ENCODE peak calls at places on chromosomes 1 and 21, in ten cellular contexts. F is GM12892; W is T-cell; Q is effector memory CD8-positive, alpha-beta T cell; M is GM18507; Y is HS-27A; E is Caki2; V is iris pigment epithelial cell; U is CD8-positive, alpha-beta T cell; I is NCI-H69. S is an unnamed sample.

GRCh38 chr1:101073836-101074235 is 48.3 kb upstream of the DPH5 start:
- DNase-seq in F (no peak), W (no peak), Q (no peak), M (no peak), Y (no peak), E (no peak), V (no peak), U (no peak), I (peak), S (no peak)

GRCh38 chr1:204513117-204513716 is 3.0 kb upstream of the MDM4 start:
- DNase-seq in F (no peak), W (peak), Q (peak), M (no peak), Y (no peak), E (no peak), V (no peak), U (no peak), I (peak), S (peak)

GRCh38 chr1:201764166-201764565 is 64.8 kb upstream of the IPO9 start:
- DNase-seq in F (no peak), W (no peak), Q (no peak), M (no peak), Y (no peak), E (no peak), V (no peak), U (no peak), I (peak), S (no peak)

GRCh38 chr1:217089239-217090014 is 366.2 kb upstream of the ESRRG start:
- DNase-seq in F (no peak), W (no peak), Q (no peak), M (no peak), Y (no peak), E (peak), V (peak), U (no peak), I (peak), S (no peak)

GRCh38 chr1:246281639-246282038 is 225.4 kb downstream of the SMYD3 start:
- DNase-seq in F (no peak), W (no peak), Q (no peak), M (no peak), Y (no peak), E (no peak), V (no peak), U (no peak), I (peak), S (no peak)

GRCh38 chr1:40143891-40144575 is 17.2 kb upstream of the RLF start:
- DNase-seq in F (no peak), W (peak), Q (peak), M (no peak), Y (no peak), E (peak), V (peak), U (peak), I (peak), S (peak)

GRCh38 chr21:46116189-46116845 is 18.4 kb downstream of the COL6A2 start:
- DNase-seq in F (peak), W (no peak), Q (no peak), M (no peak), Y (no peak), E (no peak), V (no peak), U (no peak), I (no peak), S (no peak)

GRCh38 chr1:26717066-26717465 is 21.3 kb downstream of the ARID1A start:
- DNase-seq in F (no peak), W (no peak), Q (no peak), M (no peak), Y (no peak), E (no peak), V (no peak), U (no peak), I (no peak), S (no peak)

GRCh38 chr1:203547147-203547546 is 53.2 kb downstream of the OPTC start:
- DNase-seq in F (no peak), W (no peak), Q (no peak), M (no peak), Y (no peak), E (no peak), V (no peak), U (no peak), I (no peak), S (no peak)

GRCh38 chr1:32142446-32143301 is 34.8 kb downstream of the KPNA6 start:
- DNase-seq in F (no peak), W (no peak), Q (no peak), M (no peak), Y (no peak), E (peak), V (peak), U (no peak), I (peak), S (no peak)

GRCh38 chr1:41689596-41689995 is 205.1 kb upstream of the EDN2 start:
- DNase-seq in F (no peak), W (no peak), Q (no peak), M (no peak), Y (no peak), E (no peak), V (no peak), U (no peak), I (no peak), S (no peak)

GRCh38 chr1:151547119-151547899 is 7.2 kb downstream of the TUFT1 start:
- DNase-seq in F (no peak), W (no peak), Q (no peak), M (no peak), Y (peak), E (peak), V (peak), U (no peak), I (peak), S (no peak)

GRCh38 chr1:204409878-204410763 is 1.5 kb downstream of the PPP1R15B start:
- DNase-seq in F (no peak), W (no peak), Q (no peak), M (no peak), Y (no peak), E (no peak), V (no peak), U (no peak), I (peak), S (no peak)

GRCh38 chr1:172279951-172280350 is 140.5 kb upstream of the C1orf105 start:
- DNase-seq in F (no peak), W (no peak), Q (no peak), M (no peak), Y (no peak), E (no peak), V (peak), U (no peak), I (no peak), S (no peak)

GRCh38 chr1:87833158-87833557 is 504.5 kb downstream of the LMO4 start:
- DNase-seq in F (no peak), W (no peak), Q (no peak), M (no peak), Y (no peak), E (no peak), V (peak), U (no peak), I (no peak), S (no peak)

GRCh38 chr1:154998818-154999650 is 3.6 kb upstream of the ZBTB7B start:
- DNase-seq in F (peak), W (peak), Q (peak), M (no peak), Y (no peak), E (no peak), V (peak), U (peak), I (peak), S (no peak)

GRCh38 chr1:152111515-152111968 is 3.7 kb downstream of the TCHH start:
- DNase-seq in F (no peak), W (no peak), Q (no peak), M (no peak), Y (no peak), E (peak), V (peak), U (no peak), I (peak), S (peak)

GRCh38 chr1:38497921-38498320 is 361.7 kb downstream of the RRAGC start:
- DNase-seq in F (no peak), W (no peak), Q (no peak), M (no peak), Y (no peak), E (no peak), V (no peak), U (no peak), I (no peak), S (no peak)

GRCh38 chr1:47491341-47491753 is 53.5 kb downstream of the FOXD2 start:
- DNase-seq in F (no peak), W (no peak), Q (no peak), M (no peak), Y (no peak), E (no peak), V (no peak), U (no peak), I (no peak), S (no peak)

GRCh38 chr1:8680628-8681316 is 136.7 kb downstream of the RERE start:
- DNase-seq in F (no peak), W (no peak), Q (no peak), M (no peak), Y (no peak), E (no peak), V (no peak), U (no peak), I (peak), S (no peak)

GRCh38 chr1:91781371-91781825 is 104.6 kb downstream of the TGFBR3 start:
- DNase-seq in F (no peak), W (no peak), Q (no peak), M (no peak), Y (peak), E (no peak), V (peak), U (no peak), I (no peak), S (no peak)

GRCh38 chr21:44370027-44370735 is 16.8 kb downstream of the TRPM2 start:
- DNase-seq in F (no peak), W (no peak), Q (no peak), M (no peak), Y (no peak), E (peak), V (peak), U (no peak), I (peak), S (no peak)

GRCh38 chr1:109765896-109766615 is 2.3 kb upstream of the EPS8L3 start:
- DNase-seq in F (no peak), W (no peak), Q (no peak), M (no peak), Y (no peak), E (no peak), V (no peak), U (no peak), I (no peak), S (no peak)

GRCh38 chr1:30904191-30904961 is 4.2 kb downstream of the SDC3 start:
- DNase-seq in F (no peak), W (no peak), Q (no peak), M (no peak), Y (no peak), E (no peak), V (no peak), U (no peak), I (peak), S (no peak)

GRCh38 chr1:81021134-81021533 is 779.6 kb upstream of the ADGRL2 start:
- DNase-seq in F (no peak), W (no peak), Q (no peak), M (no peak), Y (no peak), E (no peak), V (peak), U (no peak), I (no peak), S (no peak)

GRCh38 chr1:67684526-67685066 is 405 bp upstream of the GADD45A start:
- DNase-seq in F (no peak), W (no peak), Q (no peak), M (no peak), Y (no peak), E (no peak), V (no peak), U (no peak), I (no peak), S (no peak)

GRCh38 chr21:30227633-30228404 is 11.9 kb upstream of the CLDN8 start:
- DNase-seq in F (no peak), W (no peak), Q (no peak), M (no peak), Y (peak), E (peak), V (peak), U (no peak), I (no peak), S (no peak)

GRCh38 chr1:61436016-61436415 is 288.9 kb downstream of the TM2D1 start:
- DNase-seq in F (no peak), W (no peak), Q (no peak), M (no peak), Y (no peak), E (no peak), V (no peak), U (no peak), I (peak), S (no peak)

GRCh38 chr1:54172614-54173312 is 20.0 kb upstream of the CDCP2 start:
- DNase-seq in F (no peak), W (no peak), Q (no peak), M (no peak), Y (no peak), E (no peak), V (peak), U (no peak), I (no peak), S (no peak)

GRCh38 chr1:5770981-5771765 is 221.1 kb downstream of the NPHP4 start:
- DNase-seq in F (no peak), W (no peak), Q (no peak), M (no peak), Y (no peak), E (no peak), V (peak), U (no peak), I (no peak), S (no peak)

GRCh38 chr21:25283720-25284119 is 323.6 kb downstream of the MRPL39 start:
- DNase-seq in F (no peak), W (no peak), Q (no peak), M (no peak), Y (peak), E (peak), V (peak), U (no peak), I (peak), S (no peak)

GRCh38 chr1:163130250-163130856 is 61.2 kb downstream of the RGS4 start:
- DNase-seq in F (no peak), W (no peak), Q (no peak), M (no peak), Y (no peak), E (no peak), V (peak), U (no peak), I (no peak), S (no peak)

GRCh38 chr1:13543451-13543911 is 29.7 kb upstream of the LRRC38 start:
- DNase-seq in F (no peak), W (no peak), Q (no peak), M (no peak), Y (no peak), E (no peak), V (no peak), U (no peak), I (no peak), S (no peak)

S was measured in activated T-helper 1 cell treated with anti-CD3 and anti-CD28 coated beads, Interleukin-12 subunit alpha, Interleukin-12 subunit beta, Interleukin-2, Interleukin-4 antibody, amounts not matched to agents 30 ng/mL and 10 ng/mL and 1 ng/mL, durations not matched to agents 14 hours and 24 hours and 36 hours.